ENCODE peak calls at places on chromosomes 2 and 18, in six cellular contexts. B is Daoy, A is neuronal stem cell, L is H7, C is DMS 273 treated with DMSO at 0.1 percent for 48 hours, K is EL. H is an unnamed sample.

GRCh38 chr2:96267159-96267971 is 1.3 kb downstream of the CIAO1 start:
- DNase-seq in B (peak), A (no peak), L (peak), C (no peak), K (peak), H (no peak)

GRCh38 chr18:12857991-12858544 is 26.0 kb downstream of the PTPN2 start:
- DNase-seq in B (no peak), A (no peak), L (no peak), C (no peak), K (no peak), H (no peak)

GRCh38 chr2:5473596-5473995 is 218.6 kb upstream of the SOX11 start:
- DNase-seq in B (no peak), A (no peak), L (no peak), C (no peak), K (no peak), H (peak)

GRCh38 chr2:113407446-113408099 is 29.9 kb upstream of the ZNG1B start:
- DNase-seq in B (peak), A (no peak), L (no peak), C (no peak), K (peak), H (no peak)

GRCh38 chr18:34364699-34365098 is 140.0 kb upstream of the NOL4 start:
- DNase-seq in B (no peak), A (no peak), L (no peak), C (no peak), K (no peak), H (no peak)

GRCh38 chr18:44602845-44603244 is 77.8 kb upstream of the SETBP1 start:
- DNase-seq in B (peak), A (no peak), L (no peak), C (no peak), K (peak), H (no peak)

GRCh38 chr2:139080244-139080643 is 300.1 kb upstream of the NXPH2 start:
- DNase-seq in B (no peak), A (no peak), L (no peak), C (no peak), K (no peak), H (no peak)

GRCh38 chr2:147547425-147547824 is 297.4 kb upstream of the ACVR2A start:
- DNase-seq in B (no peak), A (no peak), L (no peak), C (no peak), K (peak), H (no peak)

GRCh38 chr2:33210626-33211025 is 263.9 kb downstream of the LTBP1 start:
- DNase-seq in B (peak), A (no peak), L (peak), C (no peak), K (peak), H (no peak)

GRCh38 chr2:224428787-224429440 is 27.0 kb upstream of the FAM124B start:
- DNase-seq in B (no peak), A (no peak), L (no peak), C (no peak), K (no peak), H (no peak)

GRCh38 chr18:58180738-58181353 is 136.8 kb downstream of the NEDD4L start:
- DNase-seq in B (peak), A (peak), L (peak), C (no peak), K (peak), H (peak)

GRCh38 chr2:100876231-100876860 is 56.4 kb downstream of the NPAS2 start:
- DNase-seq in B (no peak), A (no peak), L (no peak), C (no peak), K (no peak), H (no peak)

GRCh38 chr2:234245945-234246344 is 195.4 kb downstream of the SPP2 start:
- DNase-seq in B (peak), A (no peak), L (no peak), C (no peak), K (peak), H (peak)

GRCh38 chr2:99552529-99552928 is 62.7 kb upstream of the REV1 start:
- DNase-seq in B (no peak), A (no peak), L (no peak), C (no peak), K (no peak), H (no peak)

GRCh38 chr2:168167511-168168263 is 79.7 kb downstream of the STK39 start:
- DNase-seq in B (no peak), A (no peak), L (no peak), C (no peak), K (no peak), H (no peak)

GRCh38 chr2:44736270-44736942 is 205.1 kb upstream of the SIX3 start:
- DNase-seq in B (no peak), A (no peak), L (no peak), C (no peak), K (no peak), H (no peak)

GRCh38 chr2:96157649-96158553 is 12.7 kb upstream of the DUSP2 start:
- DNase-seq in B (peak), A (no peak), L (peak), C (no peak), K (no peak), H (no peak)

GRCh38 chr2:185633621-185634020 is 105.0 kb upstream of the FSIP2 start:
- DNase-seq in B (no peak), A (no peak), L (no peak), C (no peak), K (no peak), H (no peak)

GRCh38 chr18:11324956-11325873 is 175.8 kb upstream of the PIEZO2 start:
- DNase-seq in B (peak), A (no peak), L (no peak), C (no peak), K (peak), H (no peak)

GRCh38 chr2:127568128-127568527 is 32.6 kb downstream of the MYO7B start:
- DNase-seq in B (no peak), A (no peak), L (no peak), C (no peak), K (no peak), H (no peak)

H was measured in retina.